ENCODE peak calls at places on chromosomes 13 and 19, in nine cellular contexts. K is H1, J is stomach, R is tibial nerve, E is suprapubic skin, D is HepG2, G is transverse colon, B is sigmoid colon, A is K562. C is an unnamed sample.

GRCh38 chr19:39479916-39480315 is 722 bp upstream of the TIMM50 start:
- DNase-seq in K (no peak), J (no peak), R (no peak), E (no peak), D (no peak), G (no peak), B (no peak), A (no peak), C (no peak)

GRCh38 chr13:19178901-19179593 is 2.6 kb downstream of the TUBA3C start:
- DNase-seq in K (no peak), J (peak), R (no peak), E (peak), D (no peak), G (no peak), B (no peak), A (no peak), C (no peak)

GRCh38 chr19:31545766-31546165 is 196.5 kb upstream of the TSHZ3 start:
- DNase-seq in K (no peak), J (no peak), R (no peak), E (no peak), D (no peak), G (no peak), B (no peak), A (no peak), C (no peak)

GRCh38 chr19:54035215-54036178 is 28.2 kb downstream of the VSTM1 start:
- DNase-seq in K (no peak), J (no peak), R (no peak), E (no peak), D (no peak), G (no peak), B (no peak), A (peak), C (no peak)

GRCh38 chr13:50527612-50528509 is 315.6 kb downstream of the DLEU7 start:
- DNase-seq in K (no peak), J (no peak), R (no peak), E (no peak), D (no peak), G (no peak), B (no peak), A (no peak), C (no peak)

GRCh38 chr13:31192306-31192705 is 7.5 kb upstream of the B3GLCT start:
- DNase-seq in K (no peak), J (no peak), R (no peak), E (no peak), D (no peak), G (no peak), B (no peak), A (no peak), C (no peak)

GRCh38 chr13:71021810-71022422 is 845.1 kb downstream of the DACH1 start:
- DNase-seq in K (no peak), J (no peak), R (no peak), E (no peak), D (no peak), G (no peak), B (no peak), A (no peak), C (no peak)

GRCh38 chr13:109783815-109784589 is 2.4 kb downstream of the IRS2 start:
- DNase-seq in K (no peak), J (no peak), R (no peak), E (no peak), D (no peak), G (no peak), B (no peak), A (no peak), C (peak)

GRCh38 chr19:36121486-36122124 is 6.3 kb downstream of the TBCB start:
- DNase-seq in K (no peak), J (no peak), R (no peak), E (no peak), D (no peak), G (no peak), B (no peak), A (no peak), C (no peak)

GRCh38 chr19:38917921-38918491 is 6.0 kb upstream of the CCER2 start:
- DNase-seq in K (no peak), J (no peak), R (no peak), E (no peak), D (peak), G (no peak), B (no peak), A (no peak), C (no peak)

GRCh38 chr19:7998081-7998480 is 7.4 kb downstream of the ELAVL1 start:
- DNase-seq in K (no peak), J (no peak), R (no peak), E (no peak), D (no peak), G (no peak), B (no peak), A (no peak), C (no peak)

GRCh38 chr13:22967669-22968068 is 213.1 kb upstream of the SGCG start:
- DNase-seq in K (no peak), J (no peak), R (no peak), E (no peak), D (no peak), G (no peak), B (no peak), A (no peak), C (no peak)

GRCh38 chr19:48681127-48681470 is 8.3 kb upstream of the NTN5 start:
- DNase-seq in K (no peak), J (peak), R (no peak), E (no peak), D (no peak), G (no peak), B (no peak), A (peak), C (no peak)

GRCh38 chr19:2282062-2282861 is at the start of gene PEAK3:
- DNase-seq in K (peak), J (peak), R (peak), E (peak), D (no peak), G (peak), B (peak), A (peak), C (peak)

GRCh38 chr19:4045597-4046361 is 20.9 kb downstream of the ZBTB7A start:
- DNase-seq in K (no peak), J (no peak), R (no peak), E (no peak), D (no peak), G (no peak), B (no peak), A (no peak), C (no peak)

GRCh38 chr13:61734683-61735082 is 319.0 kb upstream of the PCDH20 start:
- DNase-seq in K (no peak), J (no peak), R (no peak), E (no peak), D (no peak), G (no peak), B (no peak), A (no peak), C (no peak)

GRCh38 chr13:98026457-98026857 is 73.0 kb downstream of the IPO5 start:
- DNase-seq in K (no peak), J (no peak), R (no peak), E (no peak), D (peak), G (no peak), B (no peak), A (no peak), C (no peak)

GRCh38 chr13:43388282-43389034 is 365.1 kb downstream of the DNAJC15 start:
- DNase-seq in K (no peak), J (peak), R (no peak), E (no peak), D (no peak), G (no peak), B (no peak), A (no peak), C (no peak)

GRCh38 chr13:90591927-90592268 is 755.6 kb upstream of the MIR17HG start:
- DNase-seq in K (no peak), J (no peak), R (no peak), E (no peak), D (peak), G (no peak), B (no peak), A (no peak), C (no peak)

GRCh38 chr13:111292710-111293485 is 27.5 kb upstream of the TEX29 start:
- DNase-seq in K (no peak), J (no peak), R (no peak), E (no peak), D (no peak), G (no peak), B (no peak), A (no peak), C (no peak)

GRCh38 chr19:3029070-3029923 is at the start of gene TLE2:
- DNase-seq in K (no peak), J (peak), R (no peak), E (no peak), D (no peak), G (no peak), B (no peak), A (peak), C (no peak)

GRCh38 chr13:35771898-35772297 is 295.4 kb upstream of the MAB21L1 start:
- DNase-seq in K (no peak), J (no peak), R (no peak), E (no peak), D (no peak), G (no peak), B (no peak), A (no peak), C (no peak)

GRCh38 chr13:107138468-107138867 is 570.5 kb upstream of the ARGLU1 start:
- DNase-seq in K (no peak), J (no peak), R (no peak), E (no peak), D (no peak), G (no peak), B (no peak), A (no peak), C (no peak)

GRCh38 chr19:2389594-2389993 is 29.5 kb downstream of the TMPRSS9 start:
- DNase-seq in K (no peak), J (no peak), R (no peak), E (no peak), D (no peak), G (no peak), B (no peak), A (no peak), C (no peak)

GRCh38 chr19:10305139-10305806 is 4.3 kb downstream of the ZGLP1 start:
- DNase-seq in K (no peak), J (no peak), R (no peak), E (no peak), D (no peak), G (peak), B (no peak), A (no peak), C (no peak)

GRCh38 chr13:112444001-112444311 is 67.8 kb downstream of the SPACA7 start:
- DNase-seq in K (peak), J (peak), R (peak), E (no peak), D (peak), G (peak), B (peak), A (peak), C (peak)

GRCh38 chr19:34687348-34687747 is 9.9 kb downstream of the ZNF302 start:
- DNase-seq in K (no peak), J (no peak), R (no peak), E (no peak), D (no peak), G (no peak), B (no peak), A (no peak), C (no peak)

GRCh38 chr13:37209621-37210020 is 104.2 kb upstream of the CSNK1A1L start:
- DNase-seq in K (no peak), J (no peak), R (no peak), E (no peak), D (no peak), G (no peak), B (no peak), A (no peak), C (no peak)

GRCh38 chr19:29532097-29532496 is 6.3 kb downstream of the VSTM2B start:
- DNase-seq in K (peak), J (peak), R (no peak), E (no peak), D (no peak), G (no peak), B (no peak), A (no peak), C (peak)
- TF ChIP-seq EP300 in K (no peak), J (no peak), R (no peak), E (no peak), D (no peak), G (no peak), B (no peak), A (no peak), C (no peak)

GRCh38 chr19:658916-659839 is 3.8 kb downstream of the RNF126 start:
- DNase-seq in K (no peak), J (peak), R (no peak), E (no peak), D (no peak), G (peak), B (peak), A (no peak), C (no peak)
- TF ChIP-seq EP300 in K (no peak), J (no peak), R (no peak), E (no peak), D (no peak), G (no peak), B (no peak), A (no peak), C (no peak)

DNA sequence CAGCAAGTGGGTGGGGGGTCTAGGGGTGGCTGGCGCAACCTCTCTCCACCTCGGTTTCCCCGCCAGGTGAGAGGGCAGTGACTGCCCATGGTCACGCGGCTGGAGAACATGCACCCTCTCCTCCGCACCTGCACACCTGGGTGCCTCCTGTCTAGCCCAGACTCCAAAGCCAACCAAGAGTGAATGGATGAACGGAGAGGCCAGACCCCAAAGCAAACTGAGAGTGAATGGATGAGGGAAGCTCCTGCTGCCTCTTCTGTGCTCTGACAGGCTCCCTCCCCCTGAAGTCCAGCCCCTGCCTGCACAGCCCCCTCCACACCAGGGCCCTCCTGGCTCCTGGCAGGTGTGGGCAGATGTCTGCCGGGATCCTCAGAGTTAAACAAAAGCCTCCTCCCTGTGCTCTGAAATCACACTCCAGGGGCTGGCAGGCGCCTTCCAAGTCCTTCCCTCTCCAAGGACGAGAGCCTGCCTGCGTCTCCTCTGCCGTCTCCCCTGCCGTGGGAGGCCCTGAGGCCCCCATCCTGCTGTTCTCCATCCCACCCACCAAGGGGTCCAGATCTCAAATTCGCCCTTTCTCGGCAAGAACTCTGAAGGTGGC is 2.2 kb downstream of the SBNO2 start:
- DNase-seq in K (no peak), J (peak), R (no peak), E (no peak), D (no peak), G (no peak), B (peak), A (no peak), C (no peak)
- TF ChIP-seq EP300 in K (no peak), J (no peak), R (no peak), E (no peak), D (no peak), G (no peak), B (no peak), A (no peak), C (no peak)

GRCh38 chr13:113742000-113742441 is 17.0 kb upstream of the TMEM255B start:
- DNase-seq in K (no peak), J (peak), R (peak), E (peak), D (peak), G (peak), B (no peak), A (peak), C (no peak)

GRCh38 chr13:113742445-113743120 is 16.4 kb upstream of the TMEM255B start:
- DNase-seq in K (no peak), J (no peak), R (no peak), E (no peak), D (no peak), G (no peak), B (no peak), A (no peak), C (no peak)

GRCh38 chr13:113740661-113741060 is 18.4 kb upstream of the TMEM255B start:
- DNase-seq in K (no peak), J (no peak), R (no peak), E (no peak), D (no peak), G (no peak), B (no peak), A (no peak), C (no peak)

GRCh38 chr13:113740286-113740556 is 18.8 kb upstream of the TMEM255B start:
- DNase-seq in K (no peak), J (no peak), R (no peak), E (no peak), D (no peak), G (no peak), B (no peak), A (no peak), C (no peak)

DNA sequence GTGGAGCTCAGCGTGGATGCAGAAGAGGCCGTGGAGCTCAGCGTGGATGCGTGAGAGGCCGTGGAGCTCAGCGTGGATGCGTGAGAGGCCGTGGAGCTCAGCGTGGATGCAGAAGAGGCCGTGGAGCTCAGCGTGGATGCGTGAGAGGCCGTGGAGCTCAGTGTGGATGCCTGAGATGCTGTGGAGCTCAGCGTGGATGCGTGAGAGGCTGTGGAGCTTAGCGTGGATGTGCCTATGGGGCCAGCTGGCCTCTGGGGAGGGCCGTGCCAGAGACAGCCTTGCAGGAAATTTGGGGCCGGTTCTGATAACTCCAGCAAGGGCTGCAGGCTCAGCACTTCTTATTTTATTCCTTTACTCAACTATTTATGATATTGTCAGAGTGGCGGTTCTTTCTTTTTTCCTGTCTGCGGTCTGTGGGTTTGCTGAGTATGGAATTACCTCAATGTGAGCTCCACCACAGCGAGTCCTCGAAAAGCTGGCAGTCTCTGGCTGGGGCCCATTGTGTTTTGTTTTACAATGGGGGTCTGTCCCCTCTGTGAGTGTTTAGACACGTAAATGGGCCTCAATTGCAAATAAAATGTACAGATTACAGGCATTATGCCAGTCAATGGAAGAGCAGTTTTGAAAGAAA is 17.8 kb upstream of the TMEM255B start:
- DNase-seq in K (no peak), J (no peak), R (no peak), E (no peak), D (no peak), G (no peak), B (no peak), A (no peak), C (no peak)
- TF ChIP-seq EP300 in K (no peak), J (no peak), R (no peak), E (no peak), D (no peak), G (no peak), B (no peak), A (no peak), C (no peak)

GRCh38 chr13:27928353-27928804 is 8.6 kb downstream of the PDX1 start:
- DNase-seq in K (peak), J (no peak), R (no peak), E (no peak), D (no peak), G (no peak), B (no peak), A (no peak), C (peak)
- TF ChIP-seq EP300 in K (no peak), J (no peak), R (no peak), E (no peak), D (no peak), G (no peak), B (no peak), A (no peak), C (no peak)

GRCh38 chr13:99620806-99621205 is 119.5 kb downstream of the TM9SF2 start:
- DNase-seq in K (no peak), J (no peak), R (no peak), E (no peak), D (no peak), G (no peak), B (no peak), A (no peak), C (no peak)

GRCh38 chr13:99619207-99619606 is 117.9 kb downstream of the TM9SF2 start:
- DNase-seq in K (no peak), J (no peak), R (no peak), E (no peak), D (no peak), G (no peak), B (no peak), A (no peak), C (no peak)

GRCh38 chr13:99614465-99614885 is 113.2 kb downstream of the TM9SF2 start:
- DNase-seq in K (no peak), J (peak), R (no peak), E (no peak), D (peak), G (peak), B (no peak), A (peak), C (peak)

GRCh38 chr13:99617474-99618255 is 116.4 kb downstream of the TM9SF2 start:
- DNase-seq in K (peak), J (no peak), R (peak), E (no peak), D (peak), G (peak), B (no peak), A (peak), C (no peak)
- TF ChIP-seq EP300 in K (no peak), J (no peak), R (no peak), E (no peak), D (no peak), G (no peak), B (no peak), A (no peak), C (no peak)

C was measured in upper lobe of left lung.